ENCODE peak calls at places on chromosomes 12 and 14, in four cellular contexts. J is colonic mucosa, E is chondrocyte, D is GM23338. N is an unnamed sample.
A peak's percentile ranks its signal among the peaks of the same experiment; 100 is the strongest.

GRCh38 chr14:23209651-23210423 is 26.4 kb upstream of the SLC7A8 start:
- DNase-seq in E (no peak), D (no peak), J (no peak), N (no peak)

GRCh38 chr12:26287666-26288408 is 92.5 kb downstream of the SSPN start:
- DNase-seq in D (no peak), J (no peak), E (no peak), N (peak; percentile 55)

GRCh38 chr12:124720687-124721500 is 142.8 kb downstream of the SCARB1 start:
- DNase-seq in E (no peak), J (no peak), D (no peak), N (no peak)

GRCh38 chr14:52060080-52060479 is 8.8 kb downstream of the NID2 start:
- DNase-seq in J (no peak), D (no peak), E (no peak), N (no peak)

GRCh38 chr12:69052613-69053408 is 119.8 kb upstream of the CPM start:
- DNase-seq in E (no peak), J (no peak), D (peak; percentile 66), N (peak; percentile 88)

GRCh38 chr12:108833355-108833733 is 24.0 kb downstream of the SSH1 start:
- DNase-seq in D (no peak), J (no peak), E (no peak), N (peak; percentile 83)

GRCh38 chr12:24280085-24280842 is 330.8 kb upstream of the SOX5 start:
- DNase-seq in D (no peak), E (no peak), J (no peak), N (no peak)

GRCh38 chr12:32049956-32050355 is 56.7 kb upstream of the BICD1 start:
- DNase-seq in J (no peak), D (no peak), E (no peak), N (no peak)

GRCh38 chr12:83826112-83826511 is 1086.5 kb downstream of the SLC6A15 start:
- DNase-seq in D (peak; percentile 76), J (peak; percentile 22), E (no peak), N (peak; percentile 65)

GRCh38 chr14:61476737-61477410 is 155.5 kb downstream of the PRKCH start:
- DNase-seq in D (no peak), E (no peak), J (peak; percentile 51), N (peak; percentile 57)

DNA sequence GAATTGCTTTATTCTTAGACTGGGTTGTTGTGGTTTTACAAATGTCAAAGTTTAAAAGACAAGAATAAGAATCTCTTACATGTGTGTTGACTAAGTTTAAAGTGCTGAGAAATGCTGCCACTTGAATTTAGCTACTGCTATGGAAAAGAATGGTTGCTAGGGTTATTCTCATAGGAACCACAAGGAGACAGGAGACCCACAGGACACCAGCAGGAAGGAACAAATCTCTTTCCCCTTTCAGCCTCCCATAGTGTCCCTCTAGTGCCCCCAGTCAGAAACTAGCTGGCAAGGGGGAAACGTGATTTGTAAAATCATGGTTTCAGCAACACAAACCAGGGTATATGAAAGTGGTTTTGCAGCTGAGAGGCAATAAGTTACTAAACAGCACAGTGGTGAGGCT is 102.7 kb downstream of the ST8SIA1 start:
- DNase-seq in E (no peak), J (no peak), D (peak; percentile 56), N (no peak)
- TF ChIP-seq CTCF in E (peak; percentile 48), J (no peak), D (peak; percentile 46), N (no peak)

GRCh38 chr14:105878554-105878953 is 352.2 kb downstream of the TMEM121 start:
- DNase-seq in J (no peak), D (no peak), E (peak; percentile 76), N (no peak)

GRCh38 chr14:105878125-105878524 is 351.7 kb downstream of the TMEM121 start:
- DNase-seq in E (peak; percentile 79), D (no peak), J (no peak), N (no peak)

GRCh38 chr14:105880616-105881015 is 354.2 kb downstream of the TMEM121 start:
- DNase-seq in J (no peak), E (no peak), D (no peak), N (no peak)

GRCh38 chr14:105879867-105880561 is 353.6 kb downstream of the TMEM121 start:
- DNase-seq in J (no peak), D (no peak), E (peak; percentile 86), N (no peak)

GRCh38 chr14:105879503-105879866 is 353.1 kb downstream of the TMEM121 start:
- DNase-seq in D (no peak), E (no peak), J (no peak), N (no peak)
- TF ChIP-seq CTCF in D (no peak), E (no peak), J (no peak), N (no peak)

GRCh38 chr12:96399081-96399918 is 939 bp downstream of the CDK17 start:
- DNase-seq in D (peak; percentile 55), E (peak; percentile 94), J (peak; percentile 77), N (peak; percentile 69)
- TF ChIP-seq CTCF in D (no peak), E (peak; percentile 14), J (no peak), N (no peak)

GRCh38 chr12:89038831-89039509 is 313.3 kb downstream of the DUSP6 start:
- DNase-seq in J (no peak), E (no peak), D (no peak), N (no peak)

GRCh38 chr12:89040146-89040964 is 311.9 kb downstream of the DUSP6 start:
- DNase-seq in E (no peak), D (peak; percentile 27), J (no peak), N (no peak)
- TF ChIP-seq CTCF in E (no peak), D (no peak), J (no peak), N (no peak)